ENCODE peak calls at places on chromosomes 12 and 14, in six cellular contexts. One of them, this sample, is unnamed.

GRCh38 chr12:75910452-75910722 is 121.2 kb downstream of the PHLDA1 start:
- DNase-seq in activated CD8-positive, alpha-beta memory T cell treated with anti-CD3 and anti-CD28 coated beads, Interleukin-2, amount 50 U/mL, for 4 hours: no peak
- DNase-seq in H7: no peak
- DNase-seq in progenitor cell of endocrine pancreas: no peak
- DNase-seq in mucosa of gallbladder: no peak
- DNase-seq in CD8-positive, alpha-beta memory T cell: no peak
- DNase-seq in this sample: no peak

GRCh38 chr12:25276199-25276937 is 25.6 kb upstream of the KRAS start:
- DNase-seq in activated CD8-positive, alpha-beta memory T cell treated with anti-CD3 and anti-CD28 coated beads, Interleukin-2, amount 50 U/mL, for 4 hours: peak
- DNase-seq in H7: no peak
- DNase-seq in progenitor cell of endocrine pancreas: no peak
- DNase-seq in mucosa of gallbladder: peak
- DNase-seq in CD8-positive, alpha-beta memory T cell: no peak
- DNase-seq in this sample: no peak

GRCh38 chr14:60085085-60085484 is 6.6 kb upstream of the PCNX4 start:
- DNase-seq in activated CD8-positive, alpha-beta memory T cell treated with anti-CD3 and anti-CD28 coated beads, Interleukin-2, amount 50 U/mL, for 4 hours: no peak
- DNase-seq in H7: no peak
- DNase-seq in progenitor cell of endocrine pancreas: no peak
- DNase-seq in mucosa of gallbladder: no peak
- DNase-seq in CD8-positive, alpha-beta memory T cell: no peak
- DNase-seq in this sample: no peak

GRCh38 chr12:88325076-88325827 is 183.1 kb downstream of the TMTC3 start:
- DNase-seq in activated CD8-positive, alpha-beta memory T cell treated with anti-CD3 and anti-CD28 coated beads, Interleukin-2, amount 50 U/mL, for 4 hours: no peak
- DNase-seq in H7: no peak
- DNase-seq in progenitor cell of endocrine pancreas: no peak
- DNase-seq in mucosa of gallbladder: no peak
- DNase-seq in CD8-positive, alpha-beta memory T cell: no peak
- DNase-seq in this sample: no peak

GRCh38 chr14:51507556-51508511 is 143.9 kb upstream of the FRMD6 start:
- DNase-seq in activated CD8-positive, alpha-beta memory T cell treated with anti-CD3 and anti-CD28 coated beads, Interleukin-2, amount 50 U/mL, for 4 hours: no peak
- DNase-seq in H7: peak
- DNase-seq in progenitor cell of endocrine pancreas: no peak
- DNase-seq in mucosa of gallbladder: peak
- DNase-seq in CD8-positive, alpha-beta memory T cell: no peak
- DNase-seq in this sample: no peak

GRCh38 chr12:64270411-64270810 is 48.3 kb upstream of the KICS2 start:
- DNase-seq in activated CD8-positive, alpha-beta memory T cell treated with anti-CD3 and anti-CD28 coated beads, Interleukin-2, amount 50 U/mL, for 4 hours: no peak
- DNase-seq in H7: no peak
- DNase-seq in progenitor cell of endocrine pancreas: no peak
- DNase-seq in mucosa of gallbladder: no peak
- DNase-seq in CD8-positive, alpha-beta memory T cell: no peak
- DNase-seq in this sample: no peak

GRCh38 chr14:81565441-81566290 is 32.0 kb upstream of the SEL1L start:
- DNase-seq in activated CD8-positive, alpha-beta memory T cell treated with anti-CD3 and anti-CD28 coated beads, Interleukin-2, amount 50 U/mL, for 4 hours: no peak
- DNase-seq in H7: peak
- DNase-seq in progenitor cell of endocrine pancreas: no peak
- DNase-seq in mucosa of gallbladder: no peak
- DNase-seq in CD8-positive, alpha-beta memory T cell: no peak
- DNase-seq in this sample: peak

GRCh38 chr12:65699251-65699650 is 125.0 kb upstream of the HMGA2 start:
- DNase-seq in activated CD8-positive, alpha-beta memory T cell treated with anti-CD3 and anti-CD28 coated beads, Interleukin-2, amount 50 U/mL, for 4 hours: no peak
- DNase-seq in H7: no peak
- DNase-seq in progenitor cell of endocrine pancreas: no peak
- DNase-seq in mucosa of gallbladder: no peak
- DNase-seq in CD8-positive, alpha-beta memory T cell: no peak
- DNase-seq in this sample: no peak

GRCh38 chr14:106442857-106443256 is 916.5 kb downstream of the TMEM121 start:
- DNase-seq in activated CD8-positive, alpha-beta memory T cell treated with anti-CD3 and anti-CD28 coated beads, Interleukin-2, amount 50 U/mL, for 4 hours: peak
- DNase-seq in H7: no peak
- DNase-seq in progenitor cell of endocrine pancreas: no peak
- DNase-seq in mucosa of gallbladder: no peak
- DNase-seq in CD8-positive, alpha-beta memory T cell: peak
- DNase-seq in this sample: no peak

GRCh38 chr12:12736759-12737676 is 19.9 kb downstream of the CDKN1B start:
- DNase-seq in activated CD8-positive, alpha-beta memory T cell treated with anti-CD3 and anti-CD28 coated beads, Interleukin-2, amount 50 U/mL, for 4 hours: peak
- DNase-seq in H7: peak
- DNase-seq in progenitor cell of endocrine pancreas: no peak
- DNase-seq in mucosa of gallbladder: no peak
- DNase-seq in CD8-positive, alpha-beta memory T cell: peak
- DNase-seq in this sample: no peak

This sample was measured in endothelial cell.